ENCODE peak calls at places on chromosomes 6 and 20, in nine cellular contexts. D is right atrium auricular region, V is neural progenitor cell, C is MM.1S, E is BE2C, S is pancreas, L is fibroblast of lung, U is brain microvascular endothelial cell, K is heart right ventricle. O is an unnamed sample.
A peak's percentile ranks its signal among the peaks of the same experiment; 100 is the strongest.

GRCh38 chr6:169885831-169886230 is 134.4 kb downstream of the ERMARD start:
- DNase-seq in K (no peak), S (no peak), E (no peak), U (no peak), L (no peak), C (no peak), V (no peak), D (peak; percentile 21), O (no peak)

GRCh38 chr20:1734269-1734858 is 76.8 kb upstream of the SIRPG start:
- DNase-seq in V (no peak), K (no peak), D (no peak), S (no peak), U (peak; percentile 4), E (no peak), C (peak; percentile 67), L (peak; percentile 3), O (peak; percentile 14)

GRCh38 chr20:1946442-1946761 is 47.5 kb downstream of the PDYN start:
- DNase-seq in U (no peak), C (no peak), L (no peak), V (no peak), S (no peak), D (no peak), K (no peak), E (no peak), O (no peak)

GRCh38 chr6:5498579-5498899 is 237.2 kb downstream of the FARS2 start:
- DNase-seq in V (no peak), D (no peak), S (no peak), U (no peak), L (no peak), C (no peak), E (no peak), K (no peak), O (no peak)

GRCh38 chr20:57384953-57385761 is 6.0 kb upstream of the RBM38 start:
- DNase-seq in C (no peak), D (no peak), E (no peak), U (no peak), L (no peak), V (no peak), S (no peak), K (no peak), O (no peak)

GRCh38 chr6:84556541-84557335 is 207.7 kb downstream of the TBX18 start:
- DNase-seq in C (no peak), K (no peak), L (no peak), D (no peak), U (no peak), V (no peak), S (no peak), E (no peak), O (peak; percentile 28)

GRCh38 chr6:144285798-144286502 is 815 bp downstream of the UTRN start:
- DNase-seq in U (peak; percentile 26), K (peak; percentile 85), S (peak; percentile 89), L (peak; percentile 62), C (no peak), E (peak; percentile 5), V (peak; percentile 71), D (peak; percentile 89), O (peak; percentile 45)

GRCh38 chr20:32448306-32449056 is 90.3 kb downstream of the ASXL1 start:
- DNase-seq in K (no peak), V (no peak), D (no peak), E (no peak), C (no peak), L (no peak), U (no peak), S (peak; percentile 77), O (no peak)

GRCh38 chr6:28712982-28713381 is 187.3 kb downstream of the GPX5 start:
- DNase-seq in L (no peak), U (no peak), S (no peak), C (no peak), D (no peak), E (no peak), K (no peak), V (no peak), O (no peak)

GRCh38 chr6:122726649-122727048 is 52.9 kb upstream of the FABP7 start:
- DNase-seq in L (no peak), D (no peak), C (peak; percentile 28), K (no peak), E (peak; percentile 11), S (no peak), U (peak; percentile 18), V (peak; percentile 50), O (peak; percentile 57)

GRCh38 chr20:16729565-16730460 is at the start of gene SNRPB2:
- DNase-seq in L (peak; percentile 96), D (peak; percentile 95), U (peak; percentile 96), S (peak; percentile 97), E (peak; percentile 94), K (peak; percentile 90), C (peak; percentile 97), V (peak; percentile 95), O (peak; percentile 98)

GRCh38 chr6:57135885-57136284 is 36.2 kb upstream of the BAG2 start:
- DNase-seq in C (no peak), D (no peak), E (no peak), K (no peak), V (no peak), L (peak; percentile 12), U (no peak), S (no peak), O (peak; percentile 14)

GRCh38 chr6:3386374-3386857 is 70.4 kb downstream of the SLC22A23 start:
- DNase-seq in E (no peak), V (no peak), U (no peak), L (no peak), K (no peak), S (no peak), C (no peak), D (no peak), O (no peak)

GRCh38 chr6:107032051-107032450 is 4.1 kb downstream of the MTRES1 start:
- DNase-seq in S (no peak), C (no peak), V (no peak), L (no peak), K (no peak), E (no peak), D (no peak), U (no peak), O (no peak)

GRCh38 chr6:107030151-107030550 is 2.2 kb downstream of the MTRES1 start:
- DNase-seq in E (no peak), U (no peak), S (no peak), L (no peak), V (no peak), K (no peak), D (no peak), C (no peak), O (no peak)

DNA sequence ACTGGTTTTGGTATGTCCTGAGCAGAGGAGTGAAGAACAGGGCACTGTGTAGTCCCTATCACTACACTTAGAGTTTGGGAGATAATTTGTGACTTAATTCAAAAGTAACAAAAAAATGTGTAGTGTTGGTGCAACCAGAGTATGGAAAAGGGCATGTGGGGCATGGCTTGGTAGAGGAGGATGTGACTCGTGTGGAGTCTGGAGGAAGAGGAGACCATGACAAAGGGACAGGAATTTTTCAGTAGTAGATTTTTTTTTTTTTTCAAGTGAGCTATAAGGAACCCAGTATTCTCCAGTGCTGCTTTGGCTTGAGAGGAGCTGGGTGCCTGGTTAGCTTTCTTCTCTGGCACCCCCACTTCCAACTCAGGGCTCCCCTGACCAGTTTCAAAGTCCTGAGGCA is 5.1 kb downstream of the MTRES1 start:
- DNase-seq in L (no peak), D (no peak), U (no peak), E (no peak), V (no peak), C (no peak), K (no peak), S (no peak), O (no peak)
- H3K4me3 ChIP-seq in L (no peak overlapping the region), D (no peak overlapping the region), U (no peak overlapping the region), E (no peak overlapping the region), V (no peak overlapping the region), C (no peak overlapping the region), K (no peak overlapping the region), S (no peak overlapping the region), O (no peak overlapping the region)

DNA sequence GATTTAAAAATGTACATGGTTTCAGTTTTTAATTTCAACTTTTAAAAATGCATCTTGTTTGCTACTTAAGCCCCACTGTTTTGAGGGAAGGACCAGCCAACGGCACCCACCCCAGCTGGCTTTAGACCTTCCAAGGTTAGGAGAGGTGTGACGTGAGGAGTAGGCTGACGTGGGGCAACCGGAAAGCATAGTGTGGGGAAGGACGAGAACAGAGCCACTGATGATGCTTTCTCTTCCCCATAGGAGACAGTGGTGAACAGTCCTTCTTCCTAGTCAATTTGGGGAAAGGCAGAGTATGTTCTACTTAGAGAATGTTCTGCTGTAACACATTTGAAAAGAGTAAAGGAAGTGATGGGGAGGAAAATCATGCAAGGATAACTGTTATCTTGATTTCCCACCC is 4.4 kb downstream of the UST start:
- DNase-seq in U (no peak), E (no peak), C (no peak), D (no peak), L (no peak), S (no peak), V (no peak), K (no peak), O (no peak)
- TF ChIP-seq CTCF in U (no peak), E (no peak), C (no peak), D (no peak), L (no peak), S (no peak), V (no peak), K (no peak), O (no peak)

GRCh38 chr20:62323980-62324906 is 21.4 kb downstream of the ADRM1 start:
- DNase-seq in D (no peak), C (no peak), U (no peak), K (peak; percentile 14), S (peak; percentile 59), L (no peak), V (no peak), E (no peak), O (no peak)
- H3K4me3 ChIP-seq in D (no peak overlapping the region), C (no peak overlapping the region), U (no peak overlapping the region), K (no peak overlapping the region), S (no peak overlapping the region), L (no peak overlapping the region), V (no peak overlapping the region), E (no peak overlapping the region), O (no peak overlapping the region)

GRCh38 chr6:136213853-136214252 is 36.3 kb downstream of the MTFR2 start:
- DNase-seq in C (no peak), E (no peak), K (no peak), L (no peak), U (no peak), S (no peak), D (no peak), V (no peak), O (no peak)

GRCh38 chr6:136212616-136213396 is 37.3 kb downstream of the MTFR2 start:
- DNase-seq in K (no peak), D (no peak), U (no peak), L (no peak), E (no peak), V (no peak), C (no peak), S (no peak), O (no peak)

GRCh38 chr6:136209496-136209895 is 40.6 kb downstream of the MTFR2 start:
- DNase-seq in E (no peak), D (no peak), S (no peak), L (no peak), V (no peak), U (no peak), C (no peak), K (no peak), O (no peak)

GRCh38 chr6:136210450-136211165 is 39.5 kb downstream of the MTFR2 start:
- DNase-seq in V (no peak), L (no peak), C (no peak), E (no peak), U (peak; percentile 2), K (no peak), S (no peak), D (no peak), O (no peak)

DNA sequence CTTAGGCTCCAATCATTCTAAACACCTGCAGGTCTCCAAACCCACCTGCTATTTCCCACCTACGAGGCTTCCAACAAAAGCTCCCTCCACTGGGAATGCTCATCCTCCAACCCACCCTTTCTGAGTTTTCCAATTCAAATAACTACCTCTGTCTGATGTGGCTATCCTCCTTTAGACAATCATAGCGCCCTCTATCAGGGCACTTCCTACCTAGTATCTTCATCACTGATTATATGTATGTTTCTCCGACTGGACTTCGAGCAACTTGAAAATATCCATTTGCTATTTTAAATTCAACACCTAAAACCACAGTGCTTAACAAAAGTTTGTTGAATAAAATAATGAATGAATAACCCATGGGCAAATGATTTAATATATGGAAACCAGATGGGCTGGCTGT is 41.3 kb downstream of the MTFR2 start:
- DNase-seq in S (no peak), U (no peak), V (no peak), C (no peak), D (no peak), L (no peak), K (no peak), E (no peak), O (no peak)
- TF ChIP-seq CTCF in S (no peak), U (no peak), V (peak; percentile 39), C (no peak), D (no peak), L (no peak), K (no peak), E (peak; percentile 24), O (no peak)

O was measured in choroid plexus epithelial cell.